ENCODE peak calls at places on chromosomes 12 and 14, in seven cellular contexts. One of them, this sample, is unnamed.

GRCh38 chr14:105484069-105484996 is 2.4 kb upstream of the CRIP1 start:
- DNase-seq in GF-D8: no peak
- DNase-seq in epithelial cell of esophagus: no peak
- DNase-seq in stimulated activated naive CD8-positive, alpha-beta T cell treated with anti-CD3 and anti-CD28 coated beads, Interleukin-15, Interleukin-2, amounts not matched to agents 100 U/mL and 50 U/mL, for 24 hours: peak; percentile 48
- DNase-seq in A549: peak; percentile 53
- DNase-seq in left colon: no peak
- DNase-seq in GM12892: no peak
- DNase-seq in this sample: no peak

GRCh38 chr12:57836442-57837375 is 9.8 kb downstream of the CTDSP2 start:
- DNase-seq in stimulated activated naive CD8-positive, alpha-beta T cell treated with anti-CD3 and anti-CD28 coated beads, Interleukin-15, Interleukin-2, amounts not matched to agents 100 U/mL and 50 U/mL, for 24 hours: peak; percentile 51
- DNase-seq in GF-D8: peak; percentile 92
- DNase-seq in GM12892: no peak
- DNase-seq in left colon: peak; percentile 80
- DNase-seq in A549: no peak
- DNase-seq in epithelial cell of esophagus: peak; percentile 53
- DNase-seq in this sample: no peak

GRCh38 chr12:91400249-91400648 is 217.6 kb upstream of the DCN start:
- DNase-seq in GF-D8: no peak
- DNase-seq in epithelial cell of esophagus: no peak
- DNase-seq in stimulated activated naive CD8-positive, alpha-beta T cell treated with anti-CD3 and anti-CD28 coated beads, Interleukin-15, Interleukin-2, amounts not matched to agents 100 U/mL and 50 U/mL, for 24 hours: no peak
- DNase-seq in A549: no peak
- DNase-seq in left colon: no peak
- DNase-seq in GM12892: no peak
- DNase-seq in this sample: no peak

GRCh38 chr12:3833670-3834310 is 39.4 kb downstream of the PARP11 start:
- DNase-seq in stimulated activated naive CD8-positive, alpha-beta T cell treated with anti-CD3 and anti-CD28 coated beads, Interleukin-15, Interleukin-2, amounts not matched to agents 100 U/mL and 50 U/mL, for 24 hours: no peak
- DNase-seq in GM12892: no peak
- DNase-seq in A549: no peak
- DNase-seq in epithelial cell of esophagus: no peak
- DNase-seq in left colon: no peak
- DNase-seq in GF-D8: no peak
- DNase-seq in this sample: no peak

GRCh38 chr12:46382974-46383653 is 10.5 kb upstream of the SLC38A2 start:
- DNase-seq in GF-D8: peak; percentile 93
- DNase-seq in epithelial cell of esophagus: peak; percentile 97
- DNase-seq in GM12892: peak; percentile 65
- DNase-seq in left colon: peak; percentile 97
- DNase-seq in stimulated activated naive CD8-positive, alpha-beta T cell treated with anti-CD3 and anti-CD28 coated beads, Interleukin-15, Interleukin-2, amounts not matched to agents 100 U/mL and 50 U/mL, for 24 hours: peak; percentile 95
- DNase-seq in A549: peak; percentile 98
- DNase-seq in this sample: peak; percentile 98

GRCh38 chr12:31246470-31246850 is 79.5 kb downstream of the SINHCAF start:
- DNase-seq in stimulated activated naive CD8-positive, alpha-beta T cell treated with anti-CD3 and anti-CD28 coated beads, Interleukin-15, Interleukin-2, amounts not matched to agents 100 U/mL and 50 U/mL, for 24 hours: no peak
- DNase-seq in GF-D8: no peak
- DNase-seq in left colon: no peak
- DNase-seq in GM12892: no peak
- DNase-seq in epithelial cell of esophagus: peak; percentile 85
- DNase-seq in A549: no peak
- DNase-seq in this sample: no peak

GRCh38 chr14:60658909-60659585 is 9.8 kb upstream of the SIX1 start:
- DNase-seq in left colon: no peak
- DNase-seq in epithelial cell of esophagus: no peak
- DNase-seq in GM12892: no peak
- DNase-seq in GF-D8: no peak
- DNase-seq in stimulated activated naive CD8-positive, alpha-beta T cell treated with anti-CD3 and anti-CD28 coated beads, Interleukin-15, Interleukin-2, amounts not matched to agents 100 U/mL and 50 U/mL, for 24 hours: no peak
- DNase-seq in A549: no peak
- DNase-seq in this sample: no peak

GRCh38 chr14:69281450-69282169 is 21.7 kb downstream of the GALNT16 start:
- DNase-seq in left colon: no peak
- DNase-seq in epithelial cell of esophagus: no peak
- DNase-seq in stimulated activated naive CD8-positive, alpha-beta T cell treated with anti-CD3 and anti-CD28 coated beads, Interleukin-15, Interleukin-2, amounts not matched to agents 100 U/mL and 50 U/mL, for 24 hours: no peak
- DNase-seq in GM12892: no peak
- DNase-seq in GF-D8: no peak
- DNase-seq in A549: no peak
- DNase-seq in this sample: no peak

GRCh38 chr12:64634508-64635092 is 24.3 kb downstream of the RASSF3 start:
- DNase-seq in left colon: no peak
- DNase-seq in A549: no peak
- DNase-seq in epithelial cell of esophagus: peak; percentile 27
- DNase-seq in GM12892: no peak
- DNase-seq in stimulated activated naive CD8-positive, alpha-beta T cell treated with anti-CD3 and anti-CD28 coated beads, Interleukin-15, Interleukin-2, amounts not matched to agents 100 U/mL and 50 U/mL, for 24 hours: no peak
- DNase-seq in GF-D8: no peak
- DNase-seq in this sample: no peak

This sample was measured in nucleus accumbens.